ENCODE peak calls at places on chromosomes 7 and 10, in four cellular contexts. C is H9, A is H1, M is IMR-90. K is an unnamed sample.

GRCh38 chr7:106731207-106731606 is 70.2 kb upstream of the CCDC71L start:
- DNase-seq in M (no peak), A (no peak), C (no peak), K (no peak)

GRCh38 chr10:68508090-68508489 is 19.2 kb downstream of the SLC25A16 start:
- DNase-seq in A (no peak), M (no peak), C (no peak), K (no peak)

GRCh38 chr10:77496941-77497420 is 140.6 kb downstream of the KCNMA1 start:
- DNase-seq in C (no peak), M (peak), A (no peak), K (no peak)

GRCh38 chr7:22791204-22792158 is 31.2 kb downstream of the TOMM7 start:
- DNase-seq in M (peak), C (no peak), A (no peak), K (no peak)

GRCh38 chr7:156929789-156930539 is 19.5 kb upstream of the NOM1 start:
- DNase-seq in A (no peak), C (no peak), M (no peak), K (no peak)

GRCh38 chr10:130206216-130206737 is 70.1 kb downstream of the GLRX3 start:
- DNase-seq in C (no peak), M (no peak), A (no peak), K (no peak)

GRCh38 chr7:71935674-71936073 is 476.5 kb downstream of the CALN1 start:
- DNase-seq in M (no peak), C (no peak), A (no peak), K (no peak)

GRCh38 chr7:112970771-112971170 is 115.9 kb downstream of the GPR85 start:
- DNase-seq in C (no peak), A (no peak), M (no peak), K (no peak)

GRCh38 chr7:115230882-115231508 is 309.1 kb downstream of the MDFIC start:
- DNase-seq in M (peak), A (no peak), C (no peak), K (peak)

GRCh38 chr10:33193057-33193866 is 141.2 kb downstream of the NRP1 start:
- DNase-seq in A (peak), M (peak), C (peak), K (peak)

GRCh38 chr7:138875794-138876193 is 77.8 kb upstream of the ATP6V0A4 start:
- DNase-seq in M (peak), C (no peak), A (no peak), K (no peak)

GRCh38 chr7:29190349-29191045 is 4.1 kb upstream of the CHN2 start:
- DNase-seq in C (no peak), A (no peak), M (no peak), K (peak)

GRCh38 chr10:99394761-99395386 is 35.5 kb downstream of the GOT1 start:
- DNase-seq in A (no peak), M (no peak), C (no peak), K (peak)

GRCh38 chr10:4382811-4383210 is 443.2 kb upstream of the AKR1E2 start:
- DNase-seq in A (no peak), C (no peak), M (peak), K (no peak)
- H4K5ac ChIP-seq in A (no peak), C (no peak), M (no peak), K (no peak)

GRCh38 chr7:110724811-110725210 is 366.1 kb upstream of the LRRN3 start:
- DNase-seq in C (no peak), M (no peak), A (no peak), K (no peak)
- H4K5ac ChIP-seq in C (no peak), M (no peak), A (no peak), K (no peak)

DNA sequence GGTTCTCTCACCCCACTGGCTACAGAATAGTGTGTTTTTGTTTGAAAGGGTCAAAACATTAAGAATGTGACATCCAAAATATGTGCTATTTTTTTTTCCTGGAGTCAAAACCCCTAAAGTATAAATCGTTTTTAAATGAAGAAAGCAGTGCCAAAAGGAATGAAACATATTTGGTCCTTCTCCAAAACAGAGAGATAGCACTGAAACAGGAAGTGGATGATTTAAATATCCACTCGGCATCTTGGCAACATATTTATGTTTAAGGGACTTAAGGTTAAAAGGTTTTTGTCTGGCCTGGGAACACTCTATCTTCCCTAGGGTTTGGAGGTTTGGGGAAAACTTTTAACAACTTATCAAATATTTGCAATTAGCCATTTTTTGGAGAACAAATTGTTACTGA is 32.4 kb downstream of the CALD1 start:
- DNase-seq in M (peak), A (no peak), C (no peak), K (no peak)
- H4K5ac ChIP-seq in M (no peak), A (no peak), C (no peak), K (no peak)

GRCh38 chr7:117138943-117139690 is 183.7 kb downstream of the WNT2 start:
- DNase-seq in C (no peak), M (no peak), A (no peak), K (no peak)

GRCh38 chr7:117143066-117143465 is 179.8 kb downstream of the WNT2 start:
- DNase-seq in M (no peak), A (no peak), C (no peak), K (no peak)

GRCh38 chr7:117139691-117139984 is 183.2 kb downstream of the WNT2 start:
- DNase-seq in C (no peak), A (no peak), M (no peak), K (no peak)

GRCh38 chr7:117145952-117146475 is 176.8 kb downstream of the WNT2 start:
- DNase-seq in A (no peak), C (no peak), M (no peak), K (no peak)

GRCh38 chr7:117143580-117143979 is 179.3 kb downstream of the WNT2 start:
- DNase-seq in A (no peak), C (no peak), M (peak), K (no peak)
- H4K5ac ChIP-seq in A (no peak), C (no peak), M (no peak), K (no peak)

GRCh38 chr7:49787980-49788379 is 14.5 kb downstream of the VWC2 start:
- DNase-seq in A (no peak), C (no peak), M (no peak), K (no peak)
- H4K5ac ChIP-seq in A (no peak), C (no peak), M (no peak), K (no peak)